ENCODE peak calls at places on chromosomes 2 and 18, in ten cellular contexts. X is stomach, C is upper lobe of left lung, A is transverse colon, E is suprapubic skin, D is HepG2, M is HCT116, J is GM12878, G is spleen, I is endothelial cell of umbilical vein. W is an unnamed sample.

GRCh38 chr2:195759877-195760276 is 102.9 kb downstream of the SLC39A10 start:
- DNase-seq in D (no peak), X (no peak), G (no peak), I (no peak), M (no peak), A (no peak), J (no peak), C (no peak), E (no peak), W (no peak)

GRCh38 chr2:100141906-100142305 is 484 bp downstream of the AFF3 start:
- DNase-seq in J (no peak), G (no peak), E (no peak), M (no peak), C (no peak), X (no peak), I (no peak), D (no peak), A (no peak), W (no peak)

GRCh38 chr18:34806527-34806926 is 96.4 kb downstream of the DTNA start:
- DNase-seq in J (no peak), I (peak), G (no peak), M (no peak), X (no peak), D (no peak), E (no peak), C (no peak), A (no peak), W (no peak)

GRCh38 chr2:151760139-151760650 is 25.9 kb upstream of the NEB start:
- DNase-seq in M (no peak), G (no peak), X (no peak), D (peak), A (no peak), I (no peak), C (no peak), E (no peak), J (no peak), W (no peak)

GRCh38 chr18:79585395-79586370 is 93.9 kb upstream of the CTDP1 start:
- DNase-seq in I (no peak), X (no peak), D (no peak), E (peak), C (no peak), A (peak), M (no peak), J (no peak), G (peak), W (peak)

GRCh38 chr2:80968450-80968849 is 663.9 kb upstream of the LRRTM1 start:
- DNase-seq in C (no peak), M (no peak), D (no peak), A (no peak), G (no peak), J (no peak), E (no peak), I (no peak), X (no peak), W (no peak)

GRCh38 chr2:55460562-55460961 is 40.9 kb upstream of the CCDC88A start:
- DNase-seq in G (no peak), E (no peak), J (no peak), X (no peak), A (no peak), M (no peak), I (no peak), D (peak), C (no peak), W (no peak)

GRCh38 chr2:74620671-74621070 is 27.5 kb downstream of the M1AP start:
- DNase-seq in X (no peak), A (no peak), M (no peak), E (no peak), I (no peak), D (no peak), G (no peak), C (no peak), J (no peak), W (no peak)

GRCh38 chr18:78521744-78522143 is 457.9 kb upstream of the SALL3 start:
- DNase-seq in I (no peak), X (no peak), G (no peak), D (no peak), E (no peak), C (no peak), M (no peak), A (no peak), J (no peak), W (no peak)

GRCh38 chr2:11558206-11558886 is 24.5 kb downstream of the GREB1 start:
- DNase-seq in M (no peak), D (no peak), A (no peak), I (no peak), G (peak), J (no peak), C (peak), X (no peak), E (no peak), W (no peak)

GRCh38 chr2:68340631-68341329 is 21.0 kb upstream of the CNRIP1 start:
- DNase-seq in J (no peak), M (no peak), A (no peak), E (no peak), I (no peak), X (no peak), C (no peak), D (no peak), G (no peak), W (no peak)

GRCh38 chr2:236862961-236863728 is 222.5 kb upstream of the COPS8 start:
- DNase-seq in J (peak), E (no peak), G (no peak), D (no peak), A (no peak), C (no peak), X (peak), I (no peak), M (no peak), W (peak)

GRCh38 chr18:22349317-22349898 is 68.3 kb downstream of the CTAGE1 start:
- DNase-seq in I (peak), A (no peak), J (no peak), G (no peak), E (no peak), X (no peak), C (no peak), M (no peak), D (no peak), W (no peak)

GRCh38 chr2:163732718-163733117 is 3.1 kb downstream of the FIGN start:
- DNase-seq in D (no peak), M (no peak), J (no peak), A (no peak), X (no peak), I (no peak), E (no peak), G (no peak), C (no peak), W (no peak)

GRCh38 chr18:13131241-13131640 is 87.3 kb upstream of the LDLRAD4 start:
- DNase-seq in C (no peak), E (no peak), X (no peak), D (no peak), A (no peak), G (no peak), I (no peak), J (no peak), M (no peak), W (no peak)

GRCh38 chr18:13124411-13124810 is 94.1 kb upstream of the LDLRAD4 start:
- DNase-seq in M (no peak), C (no peak), I (no peak), A (no peak), X (no peak), E (no peak), G (no peak), D (no peak), J (no peak), W (no peak)

GRCh38 chr18:13126966-13127598 is 91.5 kb upstream of the LDLRAD4 start:
- DNase-seq in J (no peak), E (no peak), X (no peak), D (no peak), G (no peak), C (no peak), M (no peak), I (no peak), A (no peak), W (no peak)
- TF ChIP-seq POLR2A in J (peak), E (no peak), X (no peak), D (no peak), G (no peak), C (no peak), M (no peak), I (no peak), A (no peak), W (no peak)

GRCh38 chr2:200966770-200967169 is 3.3 kb upstream of the ORC2 start:
- DNase-seq in C (no peak), G (no peak), I (peak), D (no peak), E (no peak), A (no peak), X (no peak), M (peak), J (peak), W (no peak)
- TF ChIP-seq CTCF in C (no peak), G (no peak), I (no peak), D (no peak), E (no peak), A (no peak), X (no peak), M (peak), J (no peak), W (no peak)

GRCh38 chr2:223943135-223943534 is 2.0 kb downstream of the WDFY1 start:
- DNase-seq in I (no peak), J (no peak), C (no peak), E (no peak), A (no peak), D (no peak), M (no peak), X (no peak), G (no peak), W (no peak)

GRCh38 chr2:223943561-223944008 is 1.6 kb downstream of the WDFY1 start:
- DNase-seq in D (peak), G (no peak), A (peak), I (peak), C (no peak), M (no peak), X (no peak), J (no peak), E (no peak), W (no peak)

GRCh38 chr2:223945755-223946154 is 620 bp upstream of the WDFY1 start:
- DNase-seq in E (no peak), J (no peak), D (no peak), I (peak), M (no peak), G (no peak), X (no peak), A (no peak), C (no peak), W (no peak)

GRCh38 chr2:223944166-223944703 is 900 bp downstream of the WDFY1 start:
- DNase-seq in A (peak), G (peak), M (no peak), E (peak), C (peak), X (peak), I (no peak), D (peak), J (no peak), W (peak)

GRCh38 chr2:223944704-223945531 is at the start of gene WDFY1:
- DNase-seq in J (no peak), A (peak), C (peak), X (peak), M (peak), G (peak), D (peak), E (peak), I (peak), W (peak)
- TF ChIP-seq POLR2AphosphoS5 in J (peak), A (peak), C (peak), X (peak), M (peak), G (peak), D (peak), E (peak), I (peak), W (peak)

GRCh38 chr2:28391564-28392296 is 928 bp upstream of the FOSL2 start:
- DNase-seq in D (peak), C (peak), E (peak), J (no peak), I (peak), X (peak), G (peak), A (peak), M (peak), W (peak)
- TF ChIP-seq POLR2A in D (no peak), C (no peak), E (peak), J (no peak), I (peak), X (no peak), G (no peak), A (no peak), M (no peak), W (peak)

DNA sequence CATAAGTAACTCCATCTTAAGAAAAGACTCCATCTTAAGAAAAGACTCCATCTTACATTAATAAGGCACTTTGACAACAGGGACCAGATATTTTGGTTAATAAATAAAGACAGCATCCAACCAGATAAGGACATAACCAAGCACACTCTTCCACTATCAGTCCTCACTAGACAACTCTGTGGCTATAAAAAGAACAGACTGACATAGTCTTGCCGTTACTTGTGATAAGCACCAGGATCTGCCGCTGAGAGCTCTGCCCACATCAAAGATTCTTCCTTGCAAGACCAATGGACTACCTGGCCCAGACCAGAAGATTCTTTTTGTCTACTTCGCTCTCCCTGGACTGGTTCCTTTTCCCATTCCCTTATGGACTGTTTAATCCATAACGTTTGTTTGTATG is 667.4 kb downstream of the NYAP2 start:
- DNase-seq in M (no peak), I (no peak), D (no peak), E (no peak), A (no peak), G (no peak), X (no peak), C (no peak), J (no peak), W (no peak)
- TF ChIP-seq CTCF in M (no peak), I (no peak), D (no peak), E (no peak), A (no peak), G (no peak), X (no peak), C (no peak), J (no peak), W (no peak)

GRCh38 chr18:73043231-73044000 is 175.6 kb upstream of the NETO1 start:
- DNase-seq in J (no peak), X (no peak), C (no peak), A (no peak), E (no peak), M (no peak), G (no peak), D (no peak), I (no peak), W (no peak)

GRCh38 chr18:73045037-73045436 is 177.2 kb upstream of the NETO1 start:
- DNase-seq in M (no peak), J (no peak), I (no peak), C (no peak), X (no peak), A (no peak), E (no peak), G (no peak), D (no peak), W (no peak)

GRCh38 chr18:73047688-73048087 is 179.9 kb upstream of the NETO1 start:
- DNase-seq in D (no peak), I (no peak), E (no peak), X (no peak), C (no peak), G (no peak), J (no peak), A (no peak), M (no peak), W (no peak)
- TF ChIP-seq POLR2AphosphoS5 in D (no peak), I (no peak), E (no peak), X (no peak), C (no peak), G (no peak), J (no peak), A (no peak), M (no peak), W (no peak)

DNA sequence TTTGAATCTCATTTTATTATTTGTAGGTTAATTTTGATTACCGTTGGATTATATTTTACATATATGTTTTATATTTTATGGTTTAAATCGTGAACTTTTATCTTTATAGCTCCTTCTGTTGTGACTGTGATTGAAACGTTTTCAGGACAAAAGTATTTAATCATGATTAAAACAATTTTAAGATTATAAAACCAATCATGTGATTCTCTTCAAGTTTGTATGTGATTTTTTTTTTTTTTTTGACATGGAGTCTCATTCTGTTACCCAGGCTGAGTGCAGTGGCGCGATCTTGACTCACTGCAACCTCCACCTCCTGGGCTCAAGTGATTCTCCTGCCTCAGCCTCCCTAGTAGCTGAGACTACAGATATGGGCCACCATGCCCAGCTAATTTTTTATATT is 7.2 kb upstream of the RASGRP3 start:
- DNase-seq in G (no peak), C (no peak), X (no peak), A (no peak), I (no peak), J (no peak), E (no peak), M (no peak), D (no peak), W (no peak)
- TF ChIP-seq POLR2A in G (no peak), C (no peak), X (no peak), A (no peak), I (no peak), J (no peak), E (no peak), M (no peak), D (no peak), W (no peak)

DNA sequence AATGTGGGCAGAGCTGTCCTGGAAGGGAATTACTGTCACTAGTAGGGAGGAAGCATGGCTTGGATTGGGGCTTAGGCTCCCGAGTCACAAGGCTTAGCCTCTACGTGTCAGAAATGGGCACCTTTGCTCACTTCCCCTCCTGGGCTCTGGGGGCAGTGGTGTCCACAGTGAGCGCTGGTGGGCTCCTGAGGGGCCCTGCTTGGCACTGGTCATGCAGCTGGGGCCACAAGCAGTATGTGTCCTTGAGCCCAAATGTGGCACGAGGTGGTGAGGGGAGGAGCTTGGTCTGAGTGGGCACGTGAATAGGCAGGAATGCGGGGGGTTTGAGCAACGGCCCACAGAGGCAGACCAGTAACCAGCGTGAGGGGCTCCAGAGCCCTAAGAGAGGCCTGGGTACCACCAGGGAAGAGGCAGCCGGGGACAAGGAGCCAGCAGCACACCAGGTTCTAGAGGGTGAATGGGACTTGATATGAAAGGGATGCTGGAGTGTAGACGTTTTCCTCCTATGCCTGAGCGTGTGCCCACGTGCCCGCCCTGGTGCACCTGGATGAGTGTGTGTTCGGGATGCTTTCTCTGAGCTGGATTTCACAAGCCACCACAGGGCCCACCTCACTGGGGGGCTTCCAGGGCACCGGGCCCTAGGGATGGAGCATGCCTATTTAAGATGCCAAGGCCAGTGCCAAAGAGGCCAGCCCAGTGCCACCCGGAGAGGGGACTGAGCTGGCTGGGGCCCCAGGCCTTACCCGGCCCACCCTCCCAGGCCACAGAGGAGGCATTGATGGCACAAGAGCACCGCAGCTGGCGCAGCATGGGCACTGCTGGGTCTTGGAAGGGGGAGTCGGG is 22.8 kb upstream of the PTMA start:
- DNase-seq in I (no peak), G (peak), M (no peak), C (no peak), X (no peak), D (peak), A (no peak), E (no peak), J (no peak), W (no peak)
- TF ChIP-seq CTCF in I (peak), G (no peak), M (peak), C (peak), X (no peak), D (peak), A (no peak), E (no peak), J (peak), W (no peak)

GRCh38 chr2:241018051-241018891 is 19.9 kb downstream of the SNED1 start:
- DNase-seq in J (no peak), M (no peak), X (peak), I (no peak), G (no peak), A (no peak), E (no peak), C (peak), D (no peak), W (peak)

GRCh38 chr2:241020201-241020600 is 21.8 kb downstream of the SNED1 start:
- DNase-seq in I (no peak), M (no peak), J (no peak), E (no peak), C (no peak), X (no peak), D (no peak), A (no peak), G (no peak), W (peak)

GRCh38 chr2:241020629-241021190 is 22.3 kb downstream of the SNED1 start:
- DNase-seq in E (no peak), C (no peak), M (no peak), X (no peak), J (no peak), I (no peak), A (no peak), G (no peak), D (no peak), W (peak)

GRCh38 chr2:241017228-241017940 is 19.0 kb downstream of the SNED1 start:
- DNase-seq in A (no peak), J (no peak), C (peak), E (no peak), X (peak), M (no peak), D (no peak), G (no peak), I (no peak), W (peak)

DNA sequence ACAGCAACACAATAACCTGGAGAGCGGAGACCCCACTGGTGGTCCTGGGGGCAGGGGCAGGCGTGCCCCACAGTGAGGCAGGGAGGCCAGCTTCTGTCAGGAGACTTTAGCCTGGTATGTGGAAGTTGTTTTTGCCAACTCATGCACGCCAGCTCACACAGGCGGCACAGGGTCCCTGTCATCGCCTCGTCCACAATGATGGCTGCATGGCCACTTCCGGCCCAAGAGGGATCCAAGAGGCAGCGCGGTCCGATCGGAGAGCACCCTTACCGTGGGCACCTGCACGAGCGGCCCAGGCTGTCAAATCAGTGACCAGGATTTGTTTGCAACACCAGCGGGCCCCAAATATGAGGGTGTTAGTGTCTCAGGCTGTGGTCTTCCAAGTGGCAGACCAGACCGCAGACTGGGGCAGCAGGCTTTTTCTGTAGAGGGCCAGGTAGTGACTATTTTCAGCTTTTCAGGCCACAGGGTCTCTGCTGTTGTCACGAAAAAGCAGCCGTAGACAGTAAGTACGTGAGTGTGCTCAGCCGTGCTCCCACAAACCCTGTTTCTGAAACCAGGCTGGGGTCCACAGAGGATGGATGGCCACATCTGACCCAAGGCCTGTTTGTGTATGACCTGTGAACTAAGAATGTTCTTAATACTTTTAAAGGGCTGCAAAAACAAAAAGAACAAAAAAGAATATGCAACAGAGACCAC is 21.2 kb downstream of the SNED1 start:
- DNase-seq in E (no peak), A (no peak), X (peak), J (no peak), D (no peak), I (no peak), G (no peak), M (no peak), C (no peak), W (peak)
- TF ChIP-seq POLR2AphosphoS5 in E (no peak), A (no peak), X (no peak), J (no peak), D (no peak), I (no peak), G (no peak), M (no peak), C (no peak), W (no peak)

GRCh38 chr2:20539133-20539719 is 92.4 kb downstream of the RHOB start:
- DNase-seq in E (no peak), X (no peak), D (peak), C (no peak), J (no peak), M (no peak), G (no peak), I (no peak), A (no peak), W (no peak)

GRCh38 chr2:20536619-20537422 is 89.9 kb downstream of the RHOB start:
- DNase-seq in G (peak), J (no peak), D (peak), M (no peak), I (no peak), E (no peak), A (no peak), C (no peak), X (peak), W (peak)

GRCh38 chr2:20539776-20540586 is 93.1 kb downstream of the RHOB start:
- DNase-seq in M (no peak), A (no peak), X (no peak), G (peak), I (no peak), E (peak), C (no peak), J (no peak), D (no peak), W (no peak)

GRCh38 chr2:20537423-20538307 is 90.8 kb downstream of the RHOB start:
- DNase-seq in E (no peak), I (no peak), G (no peak), M (no peak), X (no peak), A (no peak), C (no peak), J (no peak), D (peak), W (no peak)

GRCh38 chr2:20538308-20539132 is 91.6 kb downstream of the RHOB start:
- DNase-seq in E (no peak), D (peak), A (no peak), J (no peak), I (no peak), M (no peak), C (no peak), G (peak), X (no peak), W (no peak)
- TF ChIP-seq POLR2A in E (no peak), D (no peak), A (no peak), J (no peak), I (no peak), M (no peak), C (no peak), G (no peak), X (no peak), W (no peak)